ENCODE peak calls at places on chromosomes 3 and 15, in ten cellular contexts. Z is fibroblast of lung, W is fibroblast of pulmonary artery, D is keratinocyte, H is AG10803, K is breast epithelium, E is coronary artery, J is IMR-90, Q is MM.1S, G is psoas muscle. A is an unnamed sample.

GRCh38 chr15:70892002-70892911 is at the start of the genes LRRC49 and THAP10:
- DNase-seq in Z (peak; percentile 95), W (peak; percentile 96), D (peak; percentile 58), H (peak; percentile 96), K (peak; percentile 82), E (peak; percentile 90), J (peak; percentile 98), Q (peak; percentile 87), G (peak; percentile 93), A (peak; percentile 96)

GRCh38 chr3:37137516-37137915 is 36.9 kb downstream of the LRRFIP2 start:
- DNase-seq in Z (no peak), W (no peak), D (no peak), H (no peak), K (no peak), E (no peak), J (peak; percentile 54), Q (no peak), G (no peak), A (no peak)

GRCh38 chr3:44132061-44132460 is 109.6 kb upstream of the TOPAZ1 start:
- DNase-seq in Z (no peak), W (no peak), D (no peak), H (no peak), K (no peak), E (no peak), J (no peak), Q (no peak), G (no peak), A (no peak)

GRCh38 chr15:27589260-27589659 is 509.9 kb downstream of the OCA2 start:
- DNase-seq in Z (no peak), W (no peak), D (no peak), H (no peak), K (no peak), E (no peak), J (no peak), Q (peak; percentile 90), G (no peak), A (no peak)

GRCh38 chr15:85579011-85579701 is 198.8 kb downstream of the AKAP13 start:
- DNase-seq in Z (no peak), W (no peak), D (no peak), H (no peak), K (no peak), E (no peak), J (no peak), Q (no peak), G (no peak), A (no peak)

GRCh38 chr15:75171408-75171807 is 30.3 kb upstream of the C15orf39 start:
- DNase-seq in Z (peak; percentile 91), W (peak; percentile 59), D (no peak), H (peak; percentile 80), K (no peak), E (no peak), J (peak; percentile 90), Q (no peak), G (no peak), A (peak; percentile 83)

GRCh38 chr3:194255252-194256039 is 95.7 kb downstream of the CPN2 start:
- DNase-seq in Z (no peak), W (peak; percentile 81), D (no peak), H (no peak), K (peak; percentile 53), E (no peak), J (no peak), Q (no peak), G (peak; percentile 82), A (no peak)

GRCh38 chr3:45134758-45135521 is 11.2 kb downstream of the CDCP1 start:
- DNase-seq in Z (peak; percentile 76), W (peak; percentile 68), D (no peak), H (peak; percentile 83), K (no peak), E (no peak), J (peak; percentile 67), Q (no peak), G (no peak), A (no peak)

GRCh38 chr15:81338422-81339007 is 14.6 kb upstream of the STARD5 start:
- DNase-seq in Z (peak; percentile 96), W (peak; percentile 94), D (no peak), H (peak; percentile 94), K (no peak), E (peak; percentile 67), J (peak; percentile 92), Q (no peak), G (peak; percentile 79), A (peak; percentile 89)

GRCh38 chr3:30401971-30402370 is 204.4 kb upstream of the TGFBR2 start:
- DNase-seq in Z (peak; percentile 32), W (no peak), D (no peak), H (peak; percentile 45), K (no peak), E (no peak), J (peak; percentile 66), Q (no peak), G (no peak), A (peak; percentile 20)

GRCh38 chr15:25682349-25682748 is 180.8 kb downstream of the ATP10A start:
- DNase-seq in Z (no peak), W (no peak), D (no peak), H (peak; percentile 16), K (no peak), E (peak; percentile 84), J (no peak), Q (no peak), G (peak; percentile 87), A (no peak)

GRCh38 chr3:98574157-98574556 is 19.3 kb downstream of the CPOX start:
- DNase-seq in Z (no peak), W (no peak), D (no peak), H (no peak), K (no peak), E (no peak), J (no peak), Q (no peak), G (no peak), A (no peak)

GRCh38 chr3:165624761-165625160 is 212.5 kb downstream of the BCHE start:
- DNase-seq in Z (peak; percentile 3), W (peak; percentile 53), D (peak; percentile 7), H (peak; percentile 10), K (no peak), E (no peak), J (peak; percentile 50), Q (peak; percentile 28), G (no peak), A (no peak)
- TF ChIP-seq CTCF in Z (no peak), W (peak; percentile 72), D (peak; percentile 69), H (peak; percentile 44), K (no peak), E (no peak), J (peak; percentile 63), Q (peak; percentile 48), G (no peak), A (peak; percentile 49)

GRCh38 chr15:31352283-31352880 is 25.7 kb downstream of the KLF13 start:
- DNase-seq in Z (peak; percentile 17), W (no peak), D (no peak), H (no peak), K (no peak), E (no peak), J (peak; percentile 4), Q (peak; percentile 76), G (peak; percentile 95), A (peak; percentile 7)
- H3K4me3 ChIP-seq in Z (no peak overlapping the region), W (no peak overlapping the region), D (no peak overlapping the region), H (no peak overlapping the region), K (no peak overlapping the region), E (peak overlapping the region; percentile 51), J (no peak overlapping the region), Q (peak overlapping the region; percentile 30), G (peak overlapping the region; percentile 52), A (no peak overlapping the region)

GRCh38 chr15:42215854-42216829 is 8.0 kb upstream of the VPS39 start:
- DNase-seq in Z (no peak), W (peak; percentile 23), D (no peak), H (no peak), K (no peak), E (no peak), J (no peak), Q (no peak), G (no peak), A (no peak)
- TF ChIP-seq CTCF in Z (no peak), W (peak; percentile 8), D (no peak), H (peak; percentile 9), K (no peak), E (no peak), J (no peak), Q (no peak), G (no peak), A (no peak)

GRCh38 chr3:178562869-178563232 is 26.6 kb downstream of the KCNMB2 start:
- DNase-seq in Z (peak; percentile 7), W (peak; percentile 29), D (no peak), H (peak; percentile 25), K (no peak), E (no peak), J (no peak), Q (no peak), G (no peak), A (peak; percentile 53)

GRCh38 chr3:178558637-178559036 is 22.4 kb downstream of the KCNMB2 start:
- DNase-seq in Z (no peak), W (no peak), D (no peak), H (no peak), K (no peak), E (no peak), J (no peak), Q (no peak), G (no peak), A (no peak)

GRCh38 chr3:178560759-178561158 is 24.5 kb downstream of the KCNMB2 start:
- DNase-seq in Z (no peak), W (no peak), D (no peak), H (no peak), K (no peak), E (no peak), J (no peak), Q (no peak), G (no peak), A (no peak)

GRCh38 chr3:178561239-178561638 is 25.0 kb downstream of the KCNMB2 start:
- DNase-seq in Z (no peak), W (no peak), D (no peak), H (no peak), K (no peak), E (no peak), J (no peak), Q (peak; percentile 74), G (no peak), A (no peak)

GRCh38 chr3:178562143-178562868 is 26.1 kb downstream of the KCNMB2 start:
- DNase-seq in Z (peak; percentile 18), W (peak; percentile 35), D (no peak), H (peak; percentile 13), K (no peak), E (no peak), J (no peak), Q (no peak), G (no peak), A (no peak)
- H3K4me3 ChIP-seq in Z (no peak overlapping the region), W (no peak overlapping the region), D (no peak overlapping the region), H (no peak overlapping the region), K (no peak overlapping the region), E (no peak overlapping the region), J (no peak overlapping the region), Q (no peak overlapping the region), G (no peak overlapping the region), A (no peak overlapping the region)

A was measured in astrocyte of the spinal cord.